ENCODE peak calls at places on chromosomes 16 and 17, in six cellular contexts. T, P, C, V, E and H are unnamed samples.

GRCh38 chr16:25922438-25922837 is 230.7 kb downstream of the HS3ST4 start:
- DNase-seq in T (no peak), P (no peak), C (no peak), V (no peak), E (no peak), H (no peak)

GRCh38 chr17:16447676-16448075 is 32.3 kb downstream of the TRPV2 start:
- DNase-seq in T (no peak), P (no peak), C (no peak), V (no peak), E (no peak), H (no peak)

GRCh38 chr16:13036600-13036999 is 135.2 kb downstream of the SHISA9 start:
- DNase-seq in T (no peak), P (peak), C (no peak), V (no peak), E (peak), H (peak)

GRCh38 chr17:82702161-82702932 is 3.8 kb upstream of the RAB40B start:
- DNase-seq in T (no peak), P (no peak), C (no peak), V (no peak), E (no peak), H (no peak)

GRCh38 chr17:74325743-74326379 is at the start of gene KIF19:
- DNase-seq in T (peak), P (peak), C (no peak), V (peak), E (peak), H (no peak)

GRCh38 chr16:68644715-68645493 is at the start of gene CDH3:
- DNase-seq in T (no peak), P (peak), C (no peak), V (no peak), E (peak), H (no peak)

GRCh38 chr16:24900230-24900629 is 54.5 kb downstream of the SLC5A11 start:
- DNase-seq in T (no peak), P (no peak), C (no peak), V (peak), E (peak), H (no peak)

GRCh38 chr17:67137860-67138259 is 93.5 kb downstream of the CACNG1 start:
- DNase-seq in T (no peak), P (no peak), C (no peak), V (no peak), E (no peak), H (no peak)

GRCh38 chr17:80319999-80320344 is 59.3 kb downstream of the RNF213 start:
- DNase-seq in T (no peak), P (no peak), C (no peak), V (no peak), E (no peak), H (no peak)

GRCh38 chr17:38939987-38940386 is 14.6 kb downstream of the LASP1NB start:
- DNase-seq in T (no peak), P (no peak), C (no peak), V (no peak), E (no peak), H (no peak)